ENCODE peak calls at places on chromosomes 13 and 19, in ten cellular contexts. P is tibial nerve, Y is GM23338, Z is heart left ventricle, I is fibroblast of pulmonary artery, C is thoracic aorta, Q is testis, E is stomach, T is body of pancreas, R is fibroblast of lung. A is an unnamed sample.

GRCh38 chr13:50456111-50456510 is 387.4 kb downstream of the DLEU7 start:
- DNase-seq in T (no peak), Q (no peak), P (no peak), R (no peak), E (no peak), C (no peak), I (no peak), Z (no peak), Y (no peak), A (no peak)

GRCh38 chr13:100789481-100789880 is 114.9 kb upstream of the TMTC4 start:
- DNase-seq in R (no peak), Q (no peak), Z (no peak), T (no peak), Y (no peak), P (no peak), E (peak), I (peak), C (no peak), A (peak)

GRCh38 chr19:10812902-10813404 is 23.1 kb downstream of the TMED1 start:
- DNase-seq in Z (no peak), C (peak), Y (no peak), I (peak), R (peak), Q (peak), E (peak), P (no peak), T (no peak), A (peak)

GRCh38 chr19:57465680-57466381 is 8.9 kb upstream of the VN1R1 start:
- DNase-seq in Y (peak), T (no peak), Q (no peak), R (peak), P (no peak), Z (no peak), I (peak), C (no peak), E (no peak), A (peak)

GRCh38 chr19:1130801-1131717 is 27.3 kb downstream of the GPX4 start:
- DNase-seq in C (no peak), Y (no peak), I (no peak), Q (no peak), R (no peak), E (peak), Z (no peak), T (no peak), P (no peak), A (no peak)

GRCh38 chr13:77902319-77902963 is 16.2 kb downstream of the EDNRB start:
- DNase-seq in I (no peak), Z (no peak), R (no peak), C (no peak), E (no peak), T (no peak), P (no peak), Y (no peak), Q (no peak), A (no peak)

GRCh38 chr13:64910061-64910460 is 2320.1 kb downstream of the PCDH9 start:
- DNase-seq in P (no peak), E (no peak), C (no peak), Y (no peak), I (no peak), Q (no peak), T (no peak), R (no peak), Z (no peak), A (no peak)

GRCh38 chr13:102298051-102298450 is 103.8 kb downstream of the FGF14 start:
- DNase-seq in E (no peak), Q (no peak), I (no peak), Z (no peak), P (no peak), Y (no peak), C (no peak), R (peak), T (no peak), A (no peak)

GRCh38 chr13:33453911-33454310 is 168.4 kb upstream of the STARD13 start:
- DNase-seq in T (no peak), Q (no peak), E (no peak), R (no peak), P (no peak), C (no peak), I (no peak), Z (no peak), Y (no peak), A (peak)

GRCh38 chr19:48468806-48469055 is 438 bp upstream of the CYTH2 start:
- DNase-seq in R (no peak), E (no peak), C (no peak), Z (no peak), Y (no peak), P (no peak), I (no peak), Q (no peak), T (no peak), A (no peak)

GRCh38 chr19:29706635-29707034 is 8.4 kb downstream of the C19orf12 start:
- DNase-seq in Y (no peak), T (no peak), R (no peak), Q (peak), E (no peak), P (no peak), C (no peak), Z (no peak), I (no peak), A (no peak)

GRCh38 chr13:113393572-113394503 is 29.9 kb upstream of the GRTP1 start:
- DNase-seq in E (peak), Z (peak), C (no peak), I (peak), T (peak), Q (peak), Y (peak), R (peak), P (peak), A (peak)

GRCh38 chr19:308471-309205 is 17.4 kb upstream of the PLPP2 start:
- DNase-seq in R (no peak), P (no peak), E (peak), T (no peak), I (no peak), C (no peak), Y (no peak), Z (no peak), Q (no peak), A (no peak)

GRCh38 chr19:33684550-33685303 is 63.0 kb downstream of the CHST8 start:
- DNase-seq in Z (no peak), C (no peak), P (no peak), T (peak), Q (no peak), E (no peak), Y (no peak), I (no peak), R (no peak), A (no peak)

GRCh38 chr19:58009666-58010301 is 7.2 kb upstream of the ZNF606 start:
- DNase-seq in E (peak), R (peak), T (peak), Y (peak), I (peak), Q (peak), P (no peak), C (peak), Z (peak), A (peak)

GRCh38 chr19:1156305-1156801 is 17.7 kb downstream of the SBNO2 start:
- DNase-seq in E (no peak), R (no peak), P (no peak), T (no peak), Q (no peak), I (peak), Y (no peak), Z (peak), C (no peak), A (peak)

GRCh38 chr19:55590621-55591020 is 8.7 kb downstream of the FIZ1 start:
- DNase-seq in Y (peak), I (no peak), R (no peak), T (no peak), Q (no peak), P (no peak), E (no peak), Z (no peak), C (no peak), A (no peak)

GRCh38 chr19:13031917-13032623 is 36.8 kb downstream of the NFIX start:
- DNase-seq in I (no peak), Q (no peak), Y (no peak), Z (no peak), T (no peak), C (no peak), R (peak), P (no peak), E (no peak), A (peak)

GRCh38 chr19:50383307-50383851 is 768 bp upstream of the POLD1 start:
- DNase-seq in Q (no peak), I (no peak), E (no peak), R (no peak), Z (no peak), C (no peak), T (no peak), Y (peak), P (no peak), A (no peak)

GRCh38 chr13:31372454-31372853 is 172.7 kb downstream of the B3GLCT start:
- DNase-seq in P (no peak), Q (no peak), I (no peak), E (no peak), C (no peak), T (no peak), Y (peak), Z (no peak), R (no peak), A (no peak)

GRCh38 chr13:32159147-32159869 is 127.7 kb downstream of the FRY start:
- DNase-seq in C (no peak), E (no peak), T (no peak), P (no peak), Y (no peak), R (peak), Z (peak), Q (no peak), I (no peak), A (no peak)

DNA sequence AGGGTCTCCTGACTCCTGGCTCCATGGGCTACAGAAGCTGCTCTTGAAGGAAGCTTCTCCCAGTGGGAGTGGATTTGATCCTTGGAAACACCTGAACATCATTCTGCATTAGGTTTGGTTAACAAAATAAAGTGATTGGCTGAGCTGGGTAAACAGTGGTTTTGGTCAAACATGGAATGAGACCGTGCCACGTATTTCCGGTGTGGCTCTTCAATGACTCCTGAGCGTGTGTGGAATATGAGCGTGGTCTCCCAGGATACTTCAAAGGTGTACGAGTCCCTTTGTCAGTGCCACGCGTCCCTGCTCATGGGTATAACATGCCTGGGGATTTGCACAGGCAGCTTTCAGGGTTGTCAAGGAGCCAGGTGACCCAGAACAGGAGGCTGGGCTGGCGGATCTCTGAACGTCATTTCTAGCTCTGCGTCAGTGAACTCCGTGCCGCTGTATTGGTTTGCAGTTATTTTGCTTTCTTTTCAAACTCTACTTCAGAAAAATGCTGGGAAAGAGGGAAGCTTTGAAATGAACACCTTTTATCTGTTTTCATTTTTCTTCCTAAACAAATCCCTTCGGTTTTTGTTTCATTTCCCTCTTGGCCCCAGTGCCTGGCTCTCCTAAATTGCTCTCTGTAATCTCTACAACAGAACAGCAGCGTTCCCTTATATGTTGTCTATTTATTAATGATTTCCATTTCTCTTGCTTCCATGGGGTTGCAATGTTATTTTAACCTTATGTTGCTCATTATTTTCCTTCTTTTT is 26.3 kb upstream of the GJB6 start:
- DNase-seq in R (no peak), Y (no peak), I (no peak), P (peak), E (no peak), C (no peak), Z (no peak), Q (peak), T (no peak), A (peak)
- H3K4me3 ChIP-seq in R (no peak), Y (no peak), I (no peak), P (peak), E (no peak), C (no peak), Z (no peak), Q (no peak), T (no peak), A (no peak)

DNA sequence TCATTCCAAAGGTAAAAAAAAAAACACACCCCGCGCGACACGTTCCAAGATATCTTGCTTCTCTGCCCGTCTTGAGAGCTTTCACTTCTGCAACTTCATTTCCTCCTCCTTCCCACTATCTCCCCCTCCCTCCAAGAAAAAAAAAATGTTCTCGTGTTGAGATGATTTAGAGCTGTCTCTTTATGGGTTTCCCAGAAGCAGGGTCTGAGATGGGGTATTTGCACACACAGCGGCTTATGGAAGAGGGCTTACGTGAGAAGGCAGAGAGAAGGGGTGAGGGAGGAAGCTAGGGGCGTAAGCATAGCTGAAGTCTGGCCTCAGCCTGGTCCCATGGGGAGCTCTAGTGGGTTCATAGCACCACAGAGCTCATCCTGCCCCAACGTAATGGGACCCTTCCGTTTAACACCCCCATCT is 31.3 kb upstream of the USE1 start:
- DNase-seq in E (no peak), Q (no peak), C (no peak), I (no peak), Y (no peak), Z (no peak), P (no peak), R (no peak), T (no peak), A (no peak)
- H3K4me3 ChIP-seq in E (no peak), Q (no peak), C (no peak), I (no peak), Y (no peak), Z (no peak), P (peak), R (no peak), T (no peak), A (no peak)

GRCh38 chr13:73937420-73937819 is 196.8 kb downstream of the KLF12 start:
- DNase-seq in C (no peak), I (no peak), E (no peak), Y (no peak), R (no peak), T (no peak), Q (no peak), P (no peak), Z (no peak), A (peak)
- H3K4me3 ChIP-seq in C (no peak), I (no peak), E (no peak), Y (no peak), R (no peak), T (no peak), Q (no peak), P (no peak), Z (no peak), A (no peak)

GRCh38 chr19:3369337-3370213 is 3.2 kb downstream of the NFIC start:
- DNase-seq in T (peak), E (peak), R (peak), Q (peak), C (no peak), P (no peak), Y (peak), Z (peak), I (peak), A (peak)

GRCh38 chr19:3372413-3372812 is 6.0 kb downstream of the NFIC start:
- DNase-seq in I (no peak), E (no peak), Y (no peak), T (peak), R (no peak), Z (no peak), P (no peak), Q (no peak), C (no peak), A (no peak)

GRCh38 chr19:3368848-3369336 is 2.5 kb downstream of the NFIC start:
- DNase-seq in Z (no peak), C (no peak), E (no peak), I (peak), R (peak), Y (no peak), Q (no peak), P (no peak), T (no peak), A (peak)

GRCh38 chr19:3370214-3370720 is 3.9 kb downstream of the NFIC start:
- DNase-seq in I (no peak), P (no peak), E (no peak), Q (no peak), C (no peak), R (peak), T (peak), Y (peak), Z (no peak), A (no peak)

GRCh38 chr19:3370728-3371591 is 4.6 kb downstream of the NFIC start:
- DNase-seq in E (no peak), R (no peak), Y (no peak), T (peak), Q (no peak), P (no peak), Z (no peak), C (no peak), I (no peak), A (no peak)
- H3K4me3 ChIP-seq in E (peak), R (peak), Y (peak), T (no peak), Q (no peak), P (no peak), Z (no peak), C (peak), I (no peak), A (no peak)

DNA sequence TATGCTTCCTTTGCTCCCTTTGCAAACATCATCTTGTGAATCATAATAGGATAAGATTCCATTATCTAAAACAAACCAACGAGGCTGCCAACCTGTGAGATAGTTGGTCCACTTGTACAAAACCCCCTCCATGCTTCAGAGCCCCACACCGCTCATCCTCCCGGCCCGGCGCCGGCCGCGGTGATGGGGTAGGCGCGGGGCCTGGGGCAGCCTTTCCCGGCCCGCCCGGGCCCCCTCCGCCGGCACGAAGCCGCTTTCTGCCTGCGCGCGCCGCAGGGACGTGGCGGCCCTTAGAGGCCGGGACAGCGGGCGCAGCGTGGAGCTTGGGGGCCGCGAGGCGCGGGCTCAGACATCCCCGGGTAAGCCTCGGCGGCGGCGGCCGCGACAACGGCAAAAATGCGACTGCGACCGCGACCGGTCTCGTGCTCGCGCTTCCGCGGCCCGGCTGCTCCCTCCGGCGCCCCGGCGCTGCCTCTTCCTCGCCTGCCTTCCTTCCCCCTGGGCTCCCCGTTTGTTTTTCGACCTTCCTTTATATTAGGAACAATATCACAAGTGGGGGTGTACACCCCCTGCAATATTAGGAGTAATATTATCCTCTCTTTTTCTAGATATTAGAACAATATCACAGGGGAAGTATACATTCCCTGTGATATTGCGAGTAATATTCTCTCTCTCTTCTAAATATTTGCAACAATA is 54.0 kb upstream of the CEACAM21 start:
- DNase-seq in E (no peak), R (no peak), I (no peak), Z (peak), Q (no peak), T (no peak), Y (peak), C (no peak), P (no peak), A (no peak)
- H3K4me3 ChIP-seq in E (peak), R (no peak), I (no peak), Z (peak), Q (peak), T (no peak), Y (peak), C (peak), P (peak), A (no peak)

DNA sequence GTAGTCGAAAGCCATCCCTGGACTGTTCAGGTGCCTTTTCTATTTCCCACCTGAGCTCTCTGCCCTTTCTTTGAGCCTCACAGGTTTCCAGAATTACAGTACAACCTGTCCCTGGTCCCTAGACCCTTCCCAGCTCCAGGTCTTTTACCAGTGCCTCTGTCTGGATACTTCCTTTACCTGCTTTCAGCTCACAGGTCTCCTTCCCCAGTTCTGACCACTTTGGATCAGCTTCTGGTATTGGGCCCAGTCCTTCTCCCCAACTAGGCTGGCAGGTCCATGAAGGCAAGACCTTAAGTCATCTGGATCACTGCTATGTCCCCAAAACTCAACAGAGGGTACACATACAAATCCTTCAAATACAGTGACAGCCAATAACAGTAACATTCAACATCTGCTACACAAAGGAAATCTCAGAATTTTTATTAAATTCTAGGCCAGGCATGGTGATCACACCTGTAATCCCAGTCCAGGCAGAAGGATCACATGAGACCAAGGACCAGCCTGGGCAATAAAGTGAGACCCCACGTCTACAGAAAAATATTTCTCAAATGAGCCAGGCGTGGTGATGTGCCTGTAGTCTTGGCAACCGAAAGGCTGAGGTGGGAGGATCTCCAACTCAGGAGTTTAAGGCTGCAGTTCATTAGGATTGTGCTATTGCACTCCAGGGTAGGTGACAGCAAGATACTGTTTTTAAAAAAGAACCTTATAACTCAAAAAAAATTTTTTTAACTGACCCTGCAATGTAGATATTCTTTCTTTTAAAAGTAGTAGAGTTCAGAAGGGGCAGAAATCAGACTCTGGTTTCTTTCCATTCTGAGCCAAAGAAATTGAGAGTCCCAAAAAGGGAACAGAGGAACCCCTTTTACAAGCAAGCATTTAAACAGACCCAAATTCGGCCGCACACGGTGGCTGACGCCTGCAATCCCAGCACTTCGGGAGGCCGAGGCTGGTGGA is 1.3 kb downstream of the RPS16 start:
- DNase-seq in E (no peak), Q (no peak), Z (no peak), C (no peak), R (no peak), I (no peak), P (no peak), Y (no peak), T (no peak), A (peak)
- H3K4me3 ChIP-seq in E (peak), Q (peak), Z (peak), C (peak), R (peak), I (peak), P (peak), Y (peak), T (peak), A (peak)

DNA sequence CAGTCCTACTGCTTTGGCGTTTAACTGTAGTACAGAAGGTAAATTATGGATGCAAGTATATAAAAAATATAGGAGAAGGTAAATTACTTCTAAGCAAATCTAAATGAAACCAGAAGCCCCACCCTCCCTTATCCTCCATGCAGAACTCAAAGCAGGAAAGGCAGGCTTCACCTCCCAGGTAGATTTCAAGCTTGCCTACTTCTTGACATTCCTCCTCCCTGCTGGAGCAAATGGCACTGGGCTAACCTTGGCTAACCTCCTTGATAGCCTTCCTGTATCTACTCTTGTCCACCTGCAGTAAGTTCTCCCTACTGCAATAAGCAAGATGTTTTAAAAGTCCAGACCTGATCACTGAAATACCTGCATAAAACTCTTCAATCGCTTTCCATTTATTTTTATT is 396.0 kb downstream of the IRS2 start:
- DNase-seq in Q (no peak), T (no peak), I (no peak), E (no peak), C (no peak), Y (no peak), R (no peak), P (no peak), Z (no peak), A (no peak)
- H3K4me3 ChIP-seq in Q (no peak), T (no peak), I (no peak), E (no peak), C (no peak), Y (no peak), R (no peak), P (no peak), Z (no peak), A (no peak)

A was measured in fibroblast of mammary gland.